ENCODE peak calls at places on chromosomes 16 and 17, in five cellular contexts. Q, N, I, T and C are unnamed samples. For H3K4me1, the result is how much of the 10 kb centered on the place peaks cover.

GRCh38 chr17:74822329-74823175 is 37.1 kb downstream of the GRIN2C start:
- DNase-seq in Q (no peak), N (no peak), I (no peak), T (no peak), C (no peak)

GRCh38 chr16:28534542-28535373 is 4.0 kb downstream of the NUPR1 start:
- DNase-seq in Q (peak), N (peak), I (no peak), T (peak), C (no peak)

GRCh38 chr16:67447508-67448076 is 16.7 kb downstream of the HSD11B2 start:
- DNase-seq in Q (peak), N (no peak), I (peak), T (peak), C (no peak)

GRCh38 chr17:64393000-64393402 is 2.3 kb upstream of the PECAM1 start:
- DNase-seq in Q (no peak), N (no peak), I (no peak), T (no peak), C (peak)

GRCh38 chr16:82924075-82924854 is 297.5 kb downstream of the CDH13 start:
- DNase-seq in Q (no peak), N (no peak), I (peak), T (no peak), C (no peak)

GRCh38 chr17:16061631-16062030 is 62.0 kb downstream of the TTC19 start:
- DNase-seq in Q (no peak), N (no peak), I (no peak), T (no peak), C (no peak)

GRCh38 chr16:50497592-50497991 is 50.6 kb upstream of the NKD1 start:
- DNase-seq in Q (no peak), N (peak), I (no peak), T (peak), C (peak)

GRCh38 chr16:58459344-58460218 is 40.4 kb upstream of the NDRG4 start:
- DNase-seq in Q (no peak), N (no peak), I (no peak), T (peak), C (no peak)

GRCh38 chr17:27968206-27968732 is 74.2 kb upstream of the NLK start:
- DNase-seq in Q (no peak), N (no peak), I (no peak), T (no peak), C (no peak)

GRCh38 chr17:17445296-17445924 is 31.4 kb upstream of the MED9 start:
- DNase-seq in Q (no peak), N (no peak), I (no peak), T (no peak), C (no peak)

GRCh38 chr17:36592316-36592710 is 634 bp downstream of the DHRS11 start:
- DNase-seq in Q (no peak), N (no peak), I (no peak), T (peak), C (no peak)

GRCh38 chr16:11534262-11534661 is 52.5 kb downstream of the LITAF start:
- DNase-seq in Q (no peak), N (no peak), I (no peak), T (peak), C (no peak)

GRCh38 chr16:85990861-85991301 is 91.9 kb downstream of the IRF8 start:
- DNase-seq in Q (no peak), N (no peak), I (no peak), T (no peak), C (no peak)

GRCh38 chr16:85994492-85995433 is 95.8 kb downstream of the IRF8 start:
- DNase-seq in Q (no peak), N (no peak), I (no peak), T (no peak), C (peak)

GRCh38 chr16:85991856-85992255 is 92.9 kb downstream of the IRF8 start:
- DNase-seq in Q (no peak), N (no peak), I (no peak), T (no peak), C (peak)

GRCh38 chr16:85991425-85991824 is 92.5 kb downstream of the IRF8 start:
- DNase-seq in Q (no peak), N (no peak), I (no peak), T (no peak), C (no peak)

DNA sequence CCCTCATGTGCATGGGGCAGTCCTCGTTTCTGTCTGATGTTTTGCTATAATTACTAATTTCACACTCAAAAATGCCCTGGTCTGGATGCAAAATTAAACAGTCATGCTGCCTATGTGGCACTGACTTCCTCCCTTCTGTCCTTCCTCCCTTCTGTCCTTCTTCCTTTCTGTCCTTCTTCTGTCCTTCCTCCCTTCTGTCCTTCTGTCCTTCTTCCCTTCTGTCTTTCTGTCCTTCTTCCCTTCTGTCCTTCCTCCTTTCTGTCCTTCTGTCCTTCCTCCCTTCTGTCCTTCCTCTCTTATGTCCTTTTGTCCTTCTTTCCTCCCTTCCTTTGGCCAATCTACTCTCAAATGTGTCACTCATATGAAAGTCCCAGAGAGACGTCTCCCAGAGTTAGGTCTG is 93.8 kb downstream of the IRF8 start:
- DNase-seq in Q (no peak), N (no peak), I (no peak), T (no peak), C (no peak)
- H3K4me3 ChIP-seq in Q (no peak), N (no peak), I (no peak), T (no peak), C (no peak)

GRCh38 chr16:48139517-48139916 is 16.3 kb downstream of the ABCC12 start:
- DNase-seq in Q (no peak), N (no peak), I (no peak), T (no peak), C (no peak)
- H3K4me1 ChIP-seq in Q (under half), N (under half), I (under half), T (under half), C (under half)

GRCh38 chr17:40418428-40418706 is 671 bp upstream of the TOP2A start:
- DNase-seq in Q (no peak), N (no peak), I (no peak), T (no peak), C (peak)
- H3K4me3 ChIP-seq in Q (peak), N (peak), I (peak), T (peak), C (peak)

GRCh38 chr16:68768170-68768569 is 31.1 kb downstream of the CDH1 start:
- DNase-seq in Q (no peak), N (no peak), I (no peak), T (no peak), C (no peak)

GRCh38 chr16:68759062-68759461 is 22.0 kb downstream of the CDH1 start:
- DNase-seq in Q (no peak), N (no peak), I (no peak), T (no peak), C (no peak)

GRCh38 chr16:68762996-68763756 is 26.1 kb downstream of the CDH1 start:
- DNase-seq in Q (no peak), N (no peak), I (no peak), T (peak), C (no peak)

GRCh38 chr16:68760671-68761275 is 23.7 kb downstream of the CDH1 start:
- DNase-seq in Q (no peak), N (no peak), I (peak), T (peak), C (no peak)

DNA sequence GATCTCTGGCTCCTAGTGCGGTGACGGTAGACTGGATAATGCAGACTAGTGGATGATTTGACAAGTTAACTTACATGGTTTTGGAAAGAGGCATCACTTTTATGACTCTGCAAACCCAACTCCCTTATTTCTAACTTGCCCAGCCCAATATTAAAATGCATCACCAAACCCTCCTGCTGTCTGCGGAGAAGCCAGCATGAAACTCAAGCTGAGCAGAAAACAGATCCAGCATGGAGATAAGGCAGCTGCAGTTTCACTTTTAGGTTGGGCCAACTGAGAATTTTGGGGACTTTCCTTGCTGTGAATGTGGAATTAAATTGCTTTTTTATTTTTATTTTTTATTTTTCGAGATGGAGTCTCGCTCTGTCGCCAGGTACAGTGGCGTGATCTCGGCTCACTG is 27.8 kb downstream of the CDH1 start:
- DNase-seq in Q (no peak), N (no peak), I (no peak), T (no peak), C (no peak)
- H3K4me1 ChIP-seq in Q (under half), N (under half), I (under half), T (under half), C (under half)

GRCh38 chr16:47469227-47469626 is 8.1 kb downstream of the PHKB start:
- DNase-seq in Q (no peak), N (no peak), I (no peak), T (no peak), C (no peak)

GRCh38 chr16:47470211-47470610 is 9.1 kb downstream of the PHKB start:
- DNase-seq in Q (no peak), N (no peak), I (no peak), T (no peak), C (no peak)

GRCh38 chr16:47465919-47466630 is 4.9 kb downstream of the PHKB start:
- DNase-seq in Q (no peak), N (no peak), I (no peak), T (no peak), C (no peak)

GRCh38 chr16:47470810-47471209 is 9.7 kb downstream of the PHKB start:
- DNase-seq in Q (no peak), N (no peak), I (no peak), T (no peak), C (no peak)

DNA sequence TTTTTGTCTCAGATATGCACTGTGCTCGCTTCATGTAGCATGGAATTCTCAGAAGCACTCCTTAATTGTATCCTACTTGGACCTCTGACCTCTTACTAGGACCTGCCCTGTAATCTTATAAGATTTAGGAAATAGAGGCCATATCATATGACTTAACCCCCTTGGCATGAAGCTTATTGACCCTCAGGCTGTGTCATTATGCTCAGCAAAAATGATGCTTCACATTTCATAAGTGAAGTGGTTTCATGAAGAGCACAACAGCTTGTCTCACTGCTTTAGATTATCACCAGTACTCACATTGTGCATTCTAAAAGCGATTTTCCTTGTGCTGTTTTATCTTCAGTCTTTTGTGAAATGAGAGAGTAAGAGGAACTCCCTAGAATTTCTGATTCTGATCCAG is 6.4 kb downstream of the PHKB start:
- DNase-seq in Q (no peak), N (no peak), I (no peak), T (no peak), C (no peak)
- H3K4me3 ChIP-seq in Q (no peak), N (no peak), I (no peak), T (no peak), C (no peak)

GRCh38 chr16:10076037-10076436 is 106.2 kb downstream of the GRIN2A start:
- DNase-seq in Q (no peak), N (no peak), I (no peak), T (no peak), C (no peak)

GRCh38 chr16:10078541-10078949 is 103.7 kb downstream of the GRIN2A start:
- DNase-seq in Q (no peak), N (no peak), I (no peak), T (no peak), C (no peak)

GRCh38 chr16:10081201-10081940 is 100.9 kb downstream of the GRIN2A start:
- DNase-seq in Q (no peak), N (no peak), I (no peak), T (no peak), C (no peak)

GRCh38 chr16:10080031-10080772 is 102.0 kb downstream of the GRIN2A start:
- DNase-seq in Q (no peak), N (peak), I (no peak), T (peak), C (peak)

GRCh38 chr16:10077861-10078260 is 104.4 kb downstream of the GRIN2A start:
- DNase-seq in Q (no peak), N (no peak), I (peak), T (no peak), C (no peak)
- H3K4me1 ChIP-seq in Q (under half), N (under half), I (under half), T (under half), C (under half)